ENCODE peak calls at places on chromosome 6, in five cellular contexts. D is PC-9, W is HCT116, R is MM.1S, K is endothelial cell of umbilical vein. V is an unnamed sample.

GRCh38 chr6:16276991-16277981 is 38.9 kb downstream of the GMPR start:
- DNase-seq in D (peak), W (peak), R (peak), K (peak), V (peak)

GRCh38 chr6:5279891-5280338 is 18.6 kb downstream of the FARS2 start:
- DNase-seq in D (no peak), W (no peak), R (no peak), K (no peak), V (no peak)

GRCh38 chr6:125818659-125819297 is 28.0 kb downstream of the NCOA7 start:
- DNase-seq in D (peak), W (no peak), R (no peak), K (peak), V (no peak)

GRCh38 chr6:37192669-37193068 is 22.7 kb downstream of the PIM1 start:
- DNase-seq in D (no peak), W (no peak), R (no peak), K (no peak), V (no peak)

GRCh38 chr6:21846541-21847451 is 253.2 kb downstream of the SOX4 start:
- DNase-seq in D (peak), W (no peak), R (no peak), K (peak), V (no peak)

GRCh38 chr6:30829016-30829415 is 55.3 kb upstream of the DDR1 start:
- DNase-seq in D (no peak), W (no peak), R (no peak), K (no peak), V (no peak)

GRCh38 chr6:37535701-37536461 is 36.2 kb upstream of the CCDC167 start:
- DNase-seq in D (no peak), W (no peak), R (no peak), K (no peak), V (no peak)

GRCh38 chr6:8029243-8029870 is 34.8 kb downstream of the BLOC1S5 start:
- DNase-seq in D (no peak), W (no peak), R (no peak), K (peak), V (peak)

GRCh38 chr6:1720620-1721322 is 111.1 kb downstream of the FOXC1 start:
- DNase-seq in D (no peak), W (no peak), R (no peak), K (no peak), V (no peak)

GRCh38 chr6:169229611-169230321 is 23.9 kb downstream of the THBS2 start:
- DNase-seq in D (no peak), W (no peak), R (no peak), K (no peak), V (no peak)

GRCh38 chr6:18703546-18703945 is 316.4 kb downstream of the RNF144B start:
- DNase-seq in D (no peak), W (no peak), R (no peak), K (no peak), V (no peak)

GRCh38 chr6:151962246-151962846 is 154.9 kb downstream of the ESR1 start:
- DNase-seq in D (no peak), W (no peak), R (no peak), K (no peak), V (no peak)

GRCh38 chr6:5701086-5701661 is 305.6 kb downstream of the NRN1 start:
- DNase-seq in D (no peak), W (no peak), R (no peak), K (no peak), V (no peak)

GRCh38 chr6:149007846-149008245 is 261.0 kb downstream of the UST start:
- DNase-seq in D (no peak), W (no peak), R (no peak), K (no peak), V (no peak)

GRCh38 chr6:132972254-132972653 is 157.9 kb downstream of the RPS12 start:
- DNase-seq in D (no peak), W (no peak), R (no peak), K (no peak), V (no peak)

GRCh38 chr6:28383235-28384142 is 16.1 kb downstream of the ZSCAN12 start:
- DNase-seq in D (peak), W (peak), R (peak), K (peak), V (peak)

GRCh38 chr6:147043994-147044477 is 160.2 kb upstream of the STXBP5 start:
- DNase-seq in D (no peak), W (no peak), R (no peak), K (peak), V (no peak)

GRCh38 chr6:49453221-49453620 is 9.8 kb downstream of the MMUT start:
- DNase-seq in D (no peak), W (no peak), R (peak), K (peak), V (peak)

GRCh38 chr6:112337209-112337638 is 9.9 kb upstream of the RFPL4B start:
- DNase-seq in D (no peak), W (peak), R (no peak), K (peak), V (peak)

GRCh38 chr6:129490551-129491245 is 219.3 kb downstream of the ARHGAP18 start:
- DNase-seq in D (peak), W (peak), R (peak), K (peak), V (peak)

GRCh38 chr6:41489284-41489851 is 56.8 kb upstream of the FOXP4 start:
- DNase-seq in D (no peak), W (no peak), R (no peak), K (no peak), V (peak)

GRCh38 chr6:34771727-34772126 is 14.4 kb downstream of the SNRPC start:
- DNase-seq in D (no peak), W (no peak), R (no peak), K (no peak), V (no peak)

GRCh38 chr6:11714116-11714797 is 64.3 kb downstream of the ADTRP start:
- DNase-seq in D (no peak), W (no peak), R (peak), K (no peak), V (no peak)

GRCh38 chr6:169921853-169922779 is 170.7 kb downstream of the ERMARD start:
- DNase-seq in D (no peak), W (no peak), R (no peak), K (no peak), V (no peak)

GRCh38 chr6:141403103-141403502 is 729.6 kb upstream of the GJE1 start:
- DNase-seq in D (no peak), W (no peak), R (no peak), K (no peak), V (no peak)

GRCh38 chr6:38095054-38095453 is 275.5 kb downstream of the ZFAND3 start:
- DNase-seq in D (peak), W (no peak), R (no peak), K (no peak), V (no peak)

GRCh38 chr6:42171813-42172595 is 1.2 kb upstream of the GUCA1A start:
- DNase-seq in D (no peak), W (no peak), R (no peak), K (no peak), V (no peak)

GRCh38 chr6:154458565-154459475 is 51.7 kb downstream of the CNKSR3 start:
- DNase-seq in D (no peak), W (no peak), R (no peak), K (no peak), V (peak)

GRCh38 chr6:36547646-36548400 is 544 bp upstream of the STK38 start:
- DNase-seq in D (no peak), W (no peak), R (no peak), K (no peak), V (no peak)

GRCh38 chr6:134466751-134467525 is 149.0 kb upstream of the SGK1 start:
- DNase-seq in D (peak), W (no peak), R (no peak), K (peak), V (no peak)

GRCh38 chr6:3565291-3565690 is 108.4 kb upstream of the SLC22A23 start:
- DNase-seq in D (no peak), W (no peak), R (no peak), K (no peak), V (no peak)

GRCh38 chr6:122423734-122424133 is 24.3 kb downstream of the HSF2 start:
- DNase-seq in D (peak), W (no peak), R (no peak), K (no peak), V (no peak)

GRCh38 chr6:131721161-131721560 is 10.3 kb upstream of the CTAGE9 start:
- DNase-seq in D (no peak), W (no peak), R (no peak), K (no peak), V (no peak)

GRCh38 chr6:166487148-166487547 is 99.3 kb downstream of the RAMACL start:
- DNase-seq in D (no peak), W (no peak), R (no peak), K (no peak), V (no peak)

GRCh38 chr6:125544819-125545218 is 204.6 kb upstream of the HEY2 start:
- DNase-seq in D (no peak), W (no peak), R (no peak), K (no peak), V (no peak)

GRCh38 chr6:32189082-32189741 is 790 bp downstream of the PBX2 start:
- DNase-seq in D (no peak), W (no peak), R (no peak), K (no peak), V (no peak)

GRCh38 chr6:11317885-11318771 is 85.7 kb upstream of the NEDD9 start:
- DNase-seq in D (peak), W (peak), R (no peak), K (peak), V (peak)

GRCh38 chr6:33851959-33852358 is 48.2 kb upstream of the MLN start:
- DNase-seq in D (no peak), W (peak), R (no peak), K (no peak), V (peak)

GRCh38 chr6:137051790-137052472 is 7.2 kb upstream of the IL20RA start:
- DNase-seq in D (peak), W (peak), R (peak), K (no peak), V (no peak)
- TF ChIP-seq CTCF in D (no peak), W (no peak), R (no peak), K (no peak), V (no peak)

GRCh38 chr6:167789358-167789757 is 37.4 kb upstream of the AFDN start:
- DNase-seq in D (no peak), W (no peak), R (no peak), K (no peak), V (no peak)
- TF ChIP-seq EZH2 in D (no peak), W (no peak), R (no peak), K (no peak), V (no peak)

GRCh38 chr6:98841114-98841513 is 6.7 kb downstream of the POU3F2 start:
- DNase-seq in D (no peak), W (no peak), R (no peak), K (no peak), V (no peak)

GRCh38 chr6:98841589-98842488 is 7.5 kb downstream of the POU3F2 start:
- DNase-seq in D (no peak), W (no peak), R (no peak), K (no peak), V (no peak)

GRCh38 chr6:98838027-98838426 is 3.7 kb downstream of the POU3F2 start:
- DNase-seq in D (no peak), W (no peak), R (no peak), K (no peak), V (no peak)

GRCh38 chr6:98840385-98840784 is 6.0 kb downstream of the POU3F2 start:
- DNase-seq in D (no peak), W (no peak), R (no peak), K (no peak), V (no peak)

DNA sequence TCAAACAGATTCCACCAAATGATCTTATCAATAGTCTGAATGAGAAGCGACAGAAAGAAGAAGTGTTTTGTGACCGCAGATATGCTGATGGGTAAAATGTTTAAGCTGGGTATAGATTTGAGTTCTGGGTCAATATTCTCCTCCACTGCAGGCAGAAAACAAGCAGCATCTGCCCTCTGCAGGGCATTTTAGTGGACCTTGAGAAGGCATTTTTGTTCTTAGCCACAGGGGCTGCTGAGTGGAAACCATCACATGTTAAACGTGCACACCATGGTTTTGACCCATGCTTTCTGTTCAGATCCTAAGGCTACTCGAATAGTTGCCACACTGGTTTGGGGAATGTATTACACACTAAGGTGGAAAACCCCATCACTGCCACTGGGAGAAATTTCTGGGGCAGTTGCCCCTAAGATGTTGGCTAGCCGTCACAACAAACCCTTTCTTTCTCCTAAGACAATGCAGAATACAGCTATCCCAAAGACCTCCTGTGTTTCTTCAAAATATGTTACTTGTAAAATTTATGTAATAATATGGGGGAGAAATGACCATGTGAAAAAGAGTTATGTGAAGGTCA is 5.5 kb downstream of the POU3F2 start:
- DNase-seq in D (no peak), W (no peak), R (peak), K (no peak), V (peak)
- TF ChIP-seq CTCF in D (peak), W (peak), R (peak), K (no peak), V (peak)

GRCh38 chr6:84772428-84773132 is 8.2 kb upstream of the TBX18 start:
- DNase-seq in D (no peak), W (no peak), R (no peak), K (no peak), V (peak)

GRCh38 chr6:84770521-84770920 is 6.1 kb upstream of the TBX18 start:
- DNase-seq in D (no peak), W (no peak), R (no peak), K (no peak), V (no peak)

GRCh38 chr6:84773431-84774173 is 9.2 kb upstream of the TBX18 start:
- DNase-seq in D (no peak), W (no peak), R (peak), K (peak), V (peak)

GRCh38 chr6:84773133-84773430 is 8.7 kb upstream of the TBX18 start:
- DNase-seq in D (no peak), W (no peak), R (no peak), K (peak), V (peak)

DNA sequence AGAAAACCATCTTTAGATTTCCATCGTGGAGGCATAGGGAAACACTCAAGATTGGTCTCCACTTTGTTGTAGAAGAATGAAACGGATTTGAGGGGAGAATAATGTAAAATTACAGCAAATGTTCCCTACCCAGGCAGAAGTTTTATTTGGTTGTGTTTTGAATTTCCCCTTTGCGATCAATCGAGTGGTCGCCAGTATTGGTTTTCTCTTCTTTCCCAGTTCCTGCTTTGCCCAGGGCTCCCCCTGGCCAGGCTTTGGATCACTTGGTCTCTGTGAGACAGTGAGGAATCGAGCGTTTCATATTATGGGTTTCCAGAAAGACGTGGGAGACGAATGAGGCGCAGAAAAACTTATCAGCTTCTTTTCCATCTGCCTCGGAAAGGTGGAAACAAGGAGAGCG is 7.3 kb upstream of the TBX18 start:
- DNase-seq in D (no peak), W (no peak), R (no peak), K (peak), V (no peak)
- TF ChIP-seq EZH2 in D (no peak), W (no peak), R (no peak), K (no peak), V (no peak)

DNA sequence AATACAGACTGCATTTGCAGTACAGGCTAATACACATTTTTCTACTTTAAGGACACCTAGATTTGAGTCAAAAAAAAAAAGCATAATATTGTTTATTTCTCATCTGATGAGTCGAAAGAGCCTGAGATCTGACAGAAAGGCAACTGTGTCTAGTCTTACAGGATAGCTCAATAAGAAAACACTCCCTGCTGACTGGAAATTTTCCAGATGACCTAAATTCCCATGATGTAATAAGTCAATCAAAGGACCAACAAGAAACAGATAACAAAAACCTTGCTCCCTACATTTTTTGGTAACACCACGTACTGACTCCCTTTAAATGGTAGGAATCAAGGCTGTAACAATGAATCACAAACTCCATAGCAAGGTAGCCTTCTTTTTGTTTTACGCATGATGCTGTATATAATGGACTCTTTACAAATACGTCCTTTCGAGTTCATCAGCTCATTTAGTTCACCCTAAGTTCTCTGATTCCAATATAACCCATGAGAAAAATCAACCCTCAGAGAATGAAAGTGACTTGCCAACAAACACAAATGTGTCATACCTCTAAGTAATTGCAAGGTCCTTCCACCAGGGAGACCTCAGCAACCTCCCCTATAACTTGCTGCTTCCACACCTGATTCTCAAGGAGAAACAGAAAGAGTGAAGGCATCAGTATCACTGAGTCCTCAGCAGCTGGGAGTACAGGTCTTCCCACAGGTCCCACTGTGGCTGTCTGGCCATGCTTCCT is 12.1 kb downstream of the TBX18 start:
- DNase-seq in D (no peak), W (no peak), R (no peak), K (no peak), V (no peak)
- TF ChIP-seq CTCF in D (no peak), W (no peak), R (no peak), K (no peak), V (no peak)

DNA sequence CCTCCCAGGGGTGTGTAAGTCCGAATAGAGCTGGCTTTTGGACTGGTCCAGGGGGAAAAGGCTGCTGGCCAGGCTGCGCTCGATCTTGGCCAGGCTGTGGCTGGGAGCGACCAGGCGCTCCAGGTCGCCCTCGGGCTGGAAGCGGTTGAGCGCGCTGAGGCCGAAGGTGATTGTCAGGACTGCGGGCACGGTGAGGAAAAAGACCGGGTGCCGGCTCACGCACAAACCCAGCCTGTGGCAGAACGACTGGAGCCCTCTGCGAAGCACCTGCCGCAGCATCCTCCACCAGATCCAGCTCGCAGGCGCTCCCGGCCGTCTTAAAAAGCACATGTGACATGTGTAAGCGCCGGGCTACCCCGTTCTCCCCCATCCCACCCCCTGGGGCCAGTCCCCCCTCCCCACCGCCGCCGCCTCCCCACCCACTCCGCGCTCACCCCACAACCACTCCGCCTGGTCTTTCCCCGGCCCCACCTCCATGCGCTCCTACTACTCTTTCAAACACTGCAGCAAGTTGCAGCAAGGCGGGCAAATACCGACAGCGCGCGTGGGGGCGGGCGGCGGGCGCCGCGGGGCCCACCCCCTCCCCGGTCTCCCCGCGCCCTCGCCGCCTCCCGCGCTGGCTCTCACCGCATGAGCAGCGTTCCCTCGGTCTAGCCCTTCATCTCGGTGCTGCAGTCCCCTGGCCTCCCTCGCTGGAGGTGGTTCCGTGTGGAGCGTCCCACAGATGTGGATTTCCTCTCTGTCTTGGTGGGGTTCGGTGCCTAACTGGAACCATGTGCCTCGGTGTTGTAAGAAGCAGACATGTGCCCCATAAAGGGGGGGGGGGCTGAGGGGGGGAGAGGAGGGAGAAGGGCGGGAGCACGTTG is 42.4 kb downstream of the PTCHD4 start:
- DNase-seq in D (no peak), W (no peak), R (no peak), K (no peak), V (no peak)
- TF ChIP-seq EZH2 in D (no peak), W (no peak), R (no peak), K (no peak), V (no peak)

GRCh38 chr6:54266400-54266923 is 41.8 kb upstream of the TINAG start:
- DNase-seq in D (no peak), W (no peak), R (no peak), K (no peak), V (peak)
- TF ChIP-seq CTCF in D (no peak), W (no peak), R (no peak), K (no peak), V (peak)

V was measured in A673.